ENCODE peak calls at places on chromosomes 13 and 19, in ten cellular contexts. K is CD4-positive, alpha-beta T cell; I is colonic mucosa; S is fibroblast of lung; G is aorta; J is right atrium auricular region; A is left ventricle myocardium inferior; L is PC-9; V is stomach; Z is MM.1S. W is an unnamed sample.

GRCh38 chr19:46924874-46925547 is 64.2 kb downstream of the ARHGAP35 start:
- DNase-seq in K (no peak), G (no peak), L (peak; percentile 98), J (no peak), S (no peak), V (no peak), A (no peak), I (peak; percentile 50), Z (peak; percentile 85), W (no peak)

GRCh38 chr13:40485611-40486517 is 180.6 kb downstream of the FOXO1 start:
- DNase-seq in L (no peak), A (no peak), G (no peak), I (no peak), Z (peak; percentile 8), J (no peak), K (peak; percentile 52), V (no peak), S (no peak), W (no peak)

GRCh38 chr13:25300861-25301346 is 521 bp upstream of the NUP58 start:
- DNase-seq in V (no peak), J (no peak), A (peak; percentile 24), S (no peak), L (no peak), Z (no peak), I (peak; percentile 31), K (peak; percentile 18), G (peak; percentile 53), W (no peak)

GRCh38 chr19:3655402-3656072 is 28.9 kb upstream of the CACTIN start:
- DNase-seq in G (no peak), Z (no peak), K (no peak), I (peak; percentile 42), A (no peak), L (no peak), S (peak; percentile 96), V (peak; percentile 33), J (no peak), W (peak; percentile 44)

GRCh38 chr13:26987614-26988013 is 184.0 kb downstream of the USP12 start:
- DNase-seq in A (no peak), G (no peak), Z (no peak), V (no peak), K (no peak), J (no peak), I (no peak), L (no peak), S (no peak), W (no peak)

GRCh38 chr13:78638216-78638615 is 20.7 kb downstream of the OBI1 start:
- DNase-seq in G (no peak), V (no peak), K (no peak), J (no peak), L (no peak), I (no peak), Z (no peak), S (peak; percentile 6), A (no peak), W (no peak)

GRCh38 chr13:99310382-99311031 is 3.3 kb upstream of the GPR183 start:
- DNase-seq in S (peak; percentile 86), L (no peak), V (no peak), Z (no peak), K (no peak), J (no peak), A (no peak), G (no peak), I (no peak), W (no peak)

GRCh38 chr13:49097374-49097773 is 121.7 kb downstream of the FNDC3A start:
- DNase-seq in S (peak; percentile 54), Z (no peak), K (no peak), G (no peak), I (no peak), V (no peak), L (peak; percentile 41), J (no peak), A (no peak), W (peak; percentile 13)

GRCh38 chr19:9565900-9566705 is 18.2 kb downstream of the ZNF121 start:
- DNase-seq in A (no peak), L (peak; percentile 56), Z (no peak), G (no peak), K (no peak), J (no peak), V (no peak), S (peak; percentile 25), I (no peak), W (no peak)
- H3K9me3 ChIP-seq in A (peaks cover 100% of the 10 kb centered on the region), L (peaks cover 98% of the 10 kb centered on the region), Z (no peaks in the 10 kb centered on the region), G (peaks cover 41% of the 10 kb centered on the region), K (peaks cover 98% of the 10 kb centered on the region), J (peaks cover 100% of the 10 kb centered on the region), V (peaks cover 100% of the 10 kb centered on the region), S (peaks cover 18% of the 10 kb centered on the region), I (peaks cover 28% of the 10 kb centered on the region), W (peaks cover 10% of the 10 kb centered on the region)

GRCh38 chr19:55927991-55928390 is 4.1 kb downstream of the NLRP13 start:
- DNase-seq in G (no peak), Z (no peak), V (no peak), A (no peak), J (no peak), K (no peak), S (no peak), L (no peak), I (no peak), W (no peak)

GRCh38 chr19:55930996-55931515 is 1.1 kb downstream of the NLRP13 start:
- DNase-seq in J (no peak), V (no peak), K (no peak), L (no peak), A (no peak), Z (no peak), S (no peak), G (no peak), I (no peak), W (no peak)

GRCh38 chr19:55935206-55935605 is 3.1 kb upstream of the NLRP13 start:
- DNase-seq in Z (no peak), V (no peak), J (no peak), G (no peak), K (no peak), L (no peak), I (no peak), A (no peak), S (no peak), W (no peak)

GRCh38 chr19:55931936-55932386 is at the start of gene NLRP13:
- DNase-seq in Z (no peak), K (no peak), G (no peak), J (no peak), I (no peak), S (no peak), V (no peak), A (no peak), L (no peak), W (no peak)
- H3K9me3 ChIP-seq in Z (no peaks in the 10 kb centered on the region), K (no peaks in the 10 kb centered on the region), G (no peaks in the 10 kb centered on the region), J (no peaks in the 10 kb centered on the region), I (no peaks in the 10 kb centered on the region), S (no peaks in the 10 kb centered on the region), V (no peaks in the 10 kb centered on the region), A (no peaks in the 10 kb centered on the region), L (no peaks in the 10 kb centered on the region), W (no peaks in the 10 kb centered on the region)

GRCh38 chr19:11780431-11781020 is 13.7 kb downstream of the ZNF441 start:
- DNase-seq in J (no peak), Z (no peak), G (no peak), L (no peak), A (no peak), I (no peak), K (no peak), S (no peak), V (no peak), W (no peak)
- H3K9me3 ChIP-seq in J (peaks cover 82% of the 10 kb centered on the region), Z (no peaks in the 10 kb centered on the region), G (peaks cover 26% of the 10 kb centered on the region), L (peaks cover 61% of the 10 kb centered on the region), A (peaks cover 91% of the 10 kb centered on the region), I (peaks cover 4% of the 10 kb centered on the region), K (peaks cover 98% of the 10 kb centered on the region), S (peaks cover 22% of the 10 kb centered on the region), V (peaks cover 100% of the 10 kb centered on the region), W (peaks cover 12% of the 10 kb centered on the region)

GRCh38 chr19:58089846-58090245 is 8.2 kb downstream of the ZSCAN18 start:
- DNase-seq in G (no peak), Z (no peak), A (no peak), S (no peak), J (no peak), K (no peak), I (no peak), V (no peak), L (no peak), W (no peak)

GRCh38 chr19:58088521-58089052 is 9.4 kb downstream of the ZSCAN18 start:
- DNase-seq in Z (no peak), A (no peak), K (no peak), S (no peak), L (no peak), V (no peak), I (no peak), J (no peak), G (no peak), W (no peak)

GRCh38 chr19:58084596-58085347 is 13.3 kb downstream of the ZSCAN18 start:
- DNase-seq in G (no peak), J (no peak), I (no peak), A (no peak), L (no peak), V (no peak), Z (no peak), S (no peak), K (no peak), W (no peak)

GRCh38 chr19:58086825-58087710 is 11.0 kb downstream of the ZSCAN18 start:
- DNase-seq in J (no peak), Z (no peak), L (no peak), V (no peak), A (no peak), S (no peak), K (no peak), I (no peak), G (no peak), W (no peak)

GRCh38 chr19:58085348-58085875 is 12.6 kb downstream of the ZSCAN18 start:
- DNase-seq in I (no peak), L (no peak), Z (no peak), A (no peak), G (no peak), J (no peak), V (no peak), S (no peak), K (no peak), W (no peak)
- H3K9me3 ChIP-seq in I (no peaks in the 10 kb centered on the region), L (peaks cover 38% of the 10 kb centered on the region), Z (no peaks in the 10 kb centered on the region), A (peaks cover 79% of the 10 kb centered on the region), G (peaks cover 24% of the 10 kb centered on the region), J (peaks cover 66% of the 10 kb centered on the region), V (peaks cover 96% of the 10 kb centered on the region), S (no peaks in the 10 kb centered on the region), K (peaks cover 77% of the 10 kb centered on the region), W (peaks cover 4% of the 10 kb centered on the region)

DNA sequence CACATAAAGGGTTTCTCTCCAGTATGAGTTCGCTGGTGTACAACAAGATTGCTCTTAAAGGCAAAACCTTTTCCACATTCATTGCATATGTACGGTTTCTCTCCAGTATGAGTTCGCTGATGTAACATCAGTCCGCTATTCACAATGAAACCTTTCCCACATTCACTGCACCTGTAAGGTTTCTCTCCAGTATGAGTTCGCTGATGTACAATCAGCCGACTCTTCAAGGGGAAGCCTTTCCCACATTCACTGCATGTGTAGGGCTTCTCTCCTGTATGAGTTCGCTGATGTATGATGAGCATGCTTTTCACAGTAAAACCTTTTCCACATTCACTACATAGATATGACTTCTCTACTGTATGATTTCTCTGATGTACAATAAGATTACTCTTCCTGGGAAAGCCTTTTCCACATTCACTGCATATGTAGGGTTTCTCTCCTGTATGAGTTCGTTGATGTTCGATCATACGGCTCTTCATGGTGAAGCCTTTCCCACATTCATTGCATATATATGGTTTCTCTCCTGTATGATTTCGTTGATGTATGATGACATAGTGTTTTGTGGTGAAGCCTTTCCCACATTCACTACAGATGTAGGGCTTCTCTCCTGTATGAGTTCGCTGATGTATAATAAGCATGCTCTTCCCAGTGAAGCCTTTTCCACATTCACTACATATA is 6.0 kb upstream of the ZNF614 start:
- DNase-seq in V (no peak), G (no peak), L (no peak), A (no peak), Z (no peak), J (no peak), I (no peak), S (peak; percentile 29), K (no peak), W (no peak)
- H3K9me3 ChIP-seq in V (peaks cover 95% of the 10 kb centered on the region), G (peaks cover 32% of the 10 kb centered on the region), L (peaks cover 94% of the 10 kb centered on the region), A (peaks cover 91% of the 10 kb centered on the region), Z (no peaks in the 10 kb centered on the region), J (peaks cover 94% of the 10 kb centered on the region), I (no peaks in the 10 kb centered on the region), S (peaks cover 12% of the 10 kb centered on the region), K (peaks cover 92% of the 10 kb centered on the region), W (peaks cover 22% of the 10 kb centered on the region)